ENCODE peak calls at places on chromosome 1, in six cellular contexts. One of them, this sample, is unnamed.

GRCh38 chr1:231418101-231418740 is 3.9 kb downstream of the EGLN1 start:
- DNase-seq in HepG2: no peak
- DNase-seq in H1: no peak
- DNase-seq in K562: no peak
- DNase-seq in GM12891: no peak
- DNase-seq in GM12878: no peak
- DNase-seq in this sample: no peak

GRCh38 chr1:238950786-238951185 is 435.6 kb upstream of the CHRM3 start:
- DNase-seq in H1: no peak
- DNase-seq in HepG2: no peak
- DNase-seq in K562: no peak
- DNase-seq in GM12891: no peak
- DNase-seq in GM12878: no peak
- DNase-seq in this sample: no peak

GRCh38 chr1:117582341-117582902 is 23.4 kb upstream of the TENT5C start:
- DNase-seq in GM12878: no peak
- DNase-seq in HepG2: no peak
- DNase-seq in GM12891: no peak
- DNase-seq in H1: no peak
- DNase-seq in K562: no peak
- DNase-seq in this sample: no peak

GRCh38 chr1:166128195-166128594 is 38.6 kb downstream of the FAM78B start:
- DNase-seq in HepG2: no peak
- DNase-seq in GM12891: no peak
- DNase-seq in K562: no peak
- DNase-seq in H1: no peak
- DNase-seq in GM12878: no peak
- DNase-seq in this sample: no peak

GRCh38 chr1:37540036-37540785 is 13.9 kb downstream of the SNIP1 start:
- DNase-seq in HepG2: no peak
- DNase-seq in GM12878: no peak
- DNase-seq in GM12891: no peak
- DNase-seq in H1: no peak
- DNase-seq in K562: no peak
- DNase-seq in this sample: no peak

GRCh38 chr1:2569060-2569459 is 12.9 kb downstream of the TNFRSF14 start:
- DNase-seq in H1: no peak
- DNase-seq in GM12891: no peak
- DNase-seq in GM12878: no peak
- DNase-seq in HepG2: no peak
- DNase-seq in K562: no peak
- DNase-seq in this sample: no peak

GRCh38 chr1:45348020-45348419 is 7.8 kb upstream of the MUTYH start:
- DNase-seq in H1: no peak
- DNase-seq in K562: no peak
- DNase-seq in GM12891: no peak
- DNase-seq in HepG2: no peak
- DNase-seq in GM12878: no peak
- DNase-seq in this sample: no peak

GRCh38 chr1:184574588-184574987 is 180.1 kb downstream of the EDEM3 start:
- DNase-seq in GM12878: no peak
- DNase-seq in HepG2: no peak
- DNase-seq in K562: no peak
- DNase-seq in H1: no peak
- DNase-seq in GM12891: no peak
- DNase-seq in this sample: no peak

GRCh38 chr1:101207891-101208290 is 28.9 kb upstream of the S1PR1 start:
- DNase-seq in K562: no peak
- DNase-seq in GM12891: no peak
- DNase-seq in HepG2: no peak
- DNase-seq in GM12878: no peak
- DNase-seq in H1: no peak
- DNase-seq in this sample: no peak

GRCh38 chr1:241408170-241408569 is 51.2 kb upstream of the RGS7 start:
- DNase-seq in GM12891: no peak
- DNase-seq in H1: no peak
- DNase-seq in K562: no peak
- DNase-seq in GM12878: no peak
- DNase-seq in HepG2: no peak
- DNase-seq in this sample: no peak

GRCh38 chr1:201591981-201592380 is 53.1 kb downstream of the NAV1 start:
- DNase-seq in H1: no peak
- DNase-seq in K562: no peak
- DNase-seq in HepG2: no peak
- DNase-seq in GM12891: no peak
- DNase-seq in GM12878: no peak
- DNase-seq in this sample: no peak

GRCh38 chr1:87331319-87332269 is 2.9 kb downstream of the LMO4 start:
- DNase-seq in H1: peak
- DNase-seq in GM12878: no peak
- DNase-seq in GM12891: no peak
- DNase-seq in HepG2: peak
- DNase-seq in K562: peak
- DNase-seq in this sample: peak

GRCh38 chr1:71755441-71755840 is 526.9 kb downstream of the NEGR1 start:
- DNase-seq in GM12878: no peak
- DNase-seq in K562: no peak
- DNase-seq in HepG2: no peak
- DNase-seq in H1: no peak
- DNase-seq in GM12891: no peak
- DNase-seq in this sample: no peak

GRCh38 chr1:228015276-228016180 is 8.7 kb downstream of the WNT3A start:
- DNase-seq in K562: no peak
- DNase-seq in H1: no peak
- DNase-seq in HepG2: no peak
- DNase-seq in GM12878: no peak
- DNase-seq in GM12891: no peak
- DNase-seq in this sample: no peak

GRCh38 chr1:182170941-182171461 is 109.5 kb upstream of the ZNF648 start:
- DNase-seq in HepG2: no peak
- DNase-seq in K562: no peak
- DNase-seq in GM12878: no peak
- DNase-seq in H1: no peak
- DNase-seq in GM12891: no peak
- DNase-seq in this sample: no peak

GRCh38 chr1:235465066-235465465 is 39.2 kb downstream of the B3GALNT2 start:
- DNase-seq in HepG2: no peak
- DNase-seq in H1: no peak
- DNase-seq in K562: no peak
- DNase-seq in GM12891: no peak
- DNase-seq in GM12878: no peak
- DNase-seq in this sample: no peak

GRCh38 chr1:113248494-113248893 is 141.8 kb upstream of the MAGI3 start:
- DNase-seq in GM12891: no peak
- DNase-seq in H1: no peak
- DNase-seq in K562: no peak
- DNase-seq in GM12878: no peak
- DNase-seq in HepG2: no peak
- DNase-seq in this sample: no peak

GRCh38 chr1:153608742-153609584 is 4.0 kb downstream of the S100A16 start:
- DNase-seq in K562: peak
- DNase-seq in HepG2: peak
- DNase-seq in H1: peak
- DNase-seq in GM12878: no peak
- DNase-seq in GM12891: no peak
- DNase-seq in this sample: no peak

GRCh38 chr1:172500207-172500606 is 32.7 kb upstream of the SUCO start:
- DNase-seq in H1: no peak
- DNase-seq in GM12878: no peak
- DNase-seq in HepG2: no peak
- DNase-seq in GM12891: no peak
- DNase-seq in K562: no peak
- DNase-seq in this sample: no peak

GRCh38 chr1:55375617-55376258 is 160.6 kb upstream of the USP24 start:
- DNase-seq in GM12891: peak
- DNase-seq in K562: peak
- DNase-seq in GM12878: no peak
- DNase-seq in HepG2: peak
- DNase-seq in H1: no peak
- DNase-seq in this sample: peak

GRCh38 chr1:243475966-243476365 is 220.1 kb downstream of the SDCCAG8 start:
- DNase-seq in GM12878: no peak
- DNase-seq in GM12891: no peak
- DNase-seq in K562: peak
- DNase-seq in HepG2: no peak
- DNase-seq in H1: no peak
- DNase-seq in this sample: no peak

GRCh38 chr1:93692983-93693591 is 11.4 kb upstream of the BCAR3 start:
- DNase-seq in GM12878: peak
- DNase-seq in GM12891: peak
- DNase-seq in H1: no peak
- DNase-seq in K562: no peak
- DNase-seq in HepG2: peak
- DNase-seq in this sample: no peak

GRCh38 chr1:199302554-199302953 is 663.7 kb downstream of the PTPRC start:
- DNase-seq in K562: no peak
- DNase-seq in GM12878: no peak
- DNase-seq in HepG2: no peak
- DNase-seq in GM12891: no peak
- DNase-seq in H1: no peak
- DNase-seq in this sample: no peak

GRCh38 chr1:155073377-155074272 is 5.0 kb upstream of the EFNA3 start:
- DNase-seq in GM12891: no peak
- DNase-seq in K562: no peak
- DNase-seq in H1: no peak
- DNase-seq in HepG2: no peak
- DNase-seq in GM12878: no peak
- DNase-seq in this sample: no peak

GRCh38 chr1:150415800-150416199 is 51.9 kb downstream of the RPRD2 start:
- DNase-seq in H1: no peak
- DNase-seq in GM12878: no peak
- DNase-seq in K562: no peak
- DNase-seq in GM12891: no peak
- DNase-seq in HepG2: no peak
- DNase-seq in this sample: no peak

GRCh38 chr1:79100385-79100784 is 93.9 kb upstream of the ADGRL4 start:
- DNase-seq in K562: no peak
- DNase-seq in GM12891: no peak
- DNase-seq in H1: no peak
- DNase-seq in HepG2: no peak
- DNase-seq in GM12878: no peak
- DNase-seq in this sample: no peak

GRCh38 chr1:68542586-68542985 is 45.7 kb upstream of the DEPDC1 start:
- DNase-seq in K562: no peak
- DNase-seq in GM12878: no peak
- DNase-seq in GM12891: no peak
- DNase-seq in H1: no peak
- DNase-seq in HepG2: no peak
- DNase-seq in this sample: no peak

GRCh38 chr1:154996966-154997701 is 3.7 kb downstream of the LENEP start:
- DNase-seq in HepG2: no peak
- DNase-seq in H1: no peak
- DNase-seq in K562: no peak
- DNase-seq in GM12878: no peak
- DNase-seq in GM12891: no peak
- DNase-seq in this sample: no peak

GRCh38 chr1:54577612-54578011 is 29.6 kb downstream of the ACOT11 start:
- DNase-seq in K562: no peak
- DNase-seq in GM12878: no peak
- DNase-seq in H1: no peak
- DNase-seq in GM12891: no peak
- DNase-seq in HepG2: peak
- DNase-seq in this sample: no peak

GRCh38 chr1:71561729-71562128 is 480.9 kb upstream of the ZRANB2 start:
- DNase-seq in H1: no peak
- DNase-seq in K562: no peak
- DNase-seq in GM12878: no peak
- DNase-seq in GM12891: no peak
- DNase-seq in HepG2: no peak
- DNase-seq in this sample: no peak

DNA sequence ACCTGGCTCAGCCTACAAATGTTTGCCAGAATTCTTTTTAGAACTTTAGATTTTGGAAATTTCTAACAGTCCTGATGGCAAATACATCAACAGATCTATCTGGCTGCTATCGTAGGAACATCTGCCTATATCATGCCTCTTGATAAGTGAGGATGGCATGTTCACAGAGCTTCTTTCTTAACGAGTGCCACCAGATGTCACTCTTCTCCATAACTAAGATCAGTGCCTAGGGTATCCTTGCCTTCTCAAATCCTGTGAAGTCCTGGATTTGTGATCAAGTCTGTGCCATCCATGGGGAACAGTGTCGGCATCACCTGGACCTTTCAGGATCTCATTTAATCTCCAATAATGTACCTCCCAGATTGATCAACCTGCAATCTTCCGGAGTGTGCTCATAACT is 36.5 kb upstream of the CD5L start:
- DNase-seq in GM12891: no peak
- DNase-seq in GM12878: no peak
- DNase-seq in K562: no peak
- DNase-seq in HepG2: peak
- DNase-seq in H1: peak
- DNase-seq in this sample: no peak
- TF ChIP-seq TAF1 in GM12891: no peak
- TF ChIP-seq TAF1 in GM12878: no peak
- TF ChIP-seq TAF1 in K562: no peak
- TF ChIP-seq TAF1 in HepG2: no peak
- TF ChIP-seq TAF1 in H1: no peak
- TF ChIP-seq TAF1 in this sample: no peak

GRCh38 chr1:217780993-217781392 is 149.8 kb downstream of the SPATA17 start:
- DNase-seq in HepG2: no peak
- DNase-seq in H1: no peak
- DNase-seq in GM12878: no peak
- DNase-seq in K562: no peak
- DNase-seq in GM12891: no peak
- DNase-seq in this sample: no peak
- TF ChIP-seq POLR2AphosphoS5 in HepG2: no peak
- TF ChIP-seq POLR2AphosphoS5 in H1: no peak
- TF ChIP-seq POLR2AphosphoS5 in GM12878: no peak
- TF ChIP-seq POLR2AphosphoS5 in K562: no peak
- TF ChIP-seq POLR2AphosphoS5 in GM12891: no peak
- TF ChIP-seq POLR2AphosphoS5 in this sample: no peak

GRCh38 chr1:42931911-42932422 is 26.7 kb downstream of the SLC2A1 start:
- DNase-seq in GM12891: peak
- DNase-seq in H1: no peak
- DNase-seq in K562: peak
- DNase-seq in HepG2: no peak
- DNase-seq in GM12878: peak
- DNase-seq in this sample: peak
- TF ChIP-seq POLR2A in GM12891: no peak
- TF ChIP-seq POLR2A in H1: no peak
- TF ChIP-seq POLR2A in K562: no peak
- TF ChIP-seq POLR2A in HepG2: no peak
- TF ChIP-seq POLR2A in GM12878: peak
- TF ChIP-seq POLR2A in this sample: no peak

DNA sequence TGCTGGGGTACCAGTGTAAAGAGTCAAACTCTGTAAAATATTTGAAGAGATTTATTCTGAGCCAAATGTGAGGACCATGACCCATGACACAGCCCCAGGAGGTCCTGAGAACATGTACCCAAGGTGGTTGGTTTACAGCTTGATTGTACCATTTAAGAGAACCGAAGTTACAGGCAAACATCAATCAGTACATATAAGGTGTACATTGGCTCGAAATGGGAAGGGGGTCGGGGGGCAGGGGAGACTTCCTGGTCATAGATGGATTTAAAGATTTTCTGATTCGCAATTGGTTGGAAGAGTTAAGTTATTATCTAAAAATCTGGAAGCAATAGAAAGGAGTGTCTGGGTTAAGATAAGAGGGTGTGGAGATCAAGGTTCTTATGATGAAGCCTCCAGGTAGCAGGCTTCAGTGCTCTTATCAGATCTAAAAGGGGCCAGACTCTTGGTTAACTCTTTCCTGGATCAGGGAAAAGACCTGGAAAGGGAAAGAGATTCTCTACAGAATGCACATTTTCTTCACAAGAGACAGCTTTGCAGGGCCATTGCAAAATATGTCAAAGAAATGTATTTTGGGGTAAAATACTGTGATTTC is 47.5 kb upstream of the NTPCR start:
- DNase-seq in HepG2: no peak
- DNase-seq in K562: no peak
- DNase-seq in GM12878: no peak
- DNase-seq in GM12891: no peak
- DNase-seq in H1: no peak
- DNase-seq in this sample: no peak
- TF ChIP-seq TAF1 in HepG2: no peak
- TF ChIP-seq TAF1 in K562: no peak
- TF ChIP-seq TAF1 in GM12878: no peak
- TF ChIP-seq TAF1 in GM12891: no peak
- TF ChIP-seq TAF1 in H1: no peak
- TF ChIP-seq TAF1 in this sample: no peak

This sample was measured in GM12892.